ENCODE peak calls at places on chromosome 5, in four cellular contexts. B is transverse colon, L is A549, Y is sigmoid colon. Z is an unnamed sample.

GRCh38 chr5:140073296-140073695 is 30.2 kb upstream of the NRG2 start:
- DNase-seq in Y (no peak), B (no peak), L (no peak), Z (no peak)

GRCh38 chr5:62144395-62145022 is 161.5 kb upstream of the KIF2A start:
- DNase-seq in L (no peak), B (no peak), Y (no peak), Z (no peak)

GRCh38 chr5:36300927-36301540 is 668 bp downstream of the RANBP3L start:
- DNase-seq in L (no peak), B (no peak), Y (no peak), Z (no peak)

GRCh38 chr5:107337281-107337680 is 333.5 kb downstream of the EFNA5 start:
- DNase-seq in L (peak), B (peak), Y (no peak), Z (no peak)

GRCh38 chr5:144133050-144133633 is 37.3 kb downstream of the YIPF5 start:
- DNase-seq in L (no peak), Y (no peak), B (no peak), Z (no peak)

GRCh38 chr5:141864371-141865370 is 13.5 kb downstream of the PCDH1 start:
- DNase-seq in L (no peak), Y (no peak), B (no peak), Z (no peak)

GRCh38 chr5:80867233-80867632 is 92.9 kb upstream of the RASGRF2 start:
- DNase-seq in L (no peak), B (no peak), Y (no peak), Z (no peak)

GRCh38 chr5:168765220-168766037 is 186.3 kb upstream of the PANK3 start:
- DNase-seq in B (no peak), Y (no peak), L (no peak), Z (no peak)

GRCh38 chr5:89293849-89294248 is 410.9 kb upstream of the MEF2C start:
- DNase-seq in B (no peak), L (no peak), Y (no peak), Z (no peak)

GRCh38 chr5:170154744-170155143 is 49.0 kb downstream of the FOXI1 start:
- DNase-seq in B (no peak), Y (no peak), L (no peak), Z (no peak)

GRCh38 chr5:65172486-65173129 is 309.1 kb downstream of the ADAMTS6 start:
- DNase-seq in L (no peak), B (no peak), Y (no peak), Z (no peak)

GRCh38 chr5:179334017-179334765 is 11.1 kb downstream of the ADAMTS2 start:
- DNase-seq in L (no peak), Y (no peak), B (no peak), Z (no peak)

GRCh38 chr5:115773010-115773580 is 43.4 kb downstream of the CDO1 start:
- DNase-seq in B (no peak), Y (no peak), L (no peak), Z (no peak)

GRCh38 chr5:120502531-120502930 is 38.4 kb downstream of the PRR16 start:
- DNase-seq in Y (no peak), L (no peak), B (no peak), Z (no peak)

GRCh38 chr5:140557965-140558364 is 692 bp upstream of the SRA1 start:
- DNase-seq in Y (peak), L (no peak), B (no peak), Z (no peak)

GRCh38 chr5:169803077-169803981 is 166.3 kb downstream of the DOCK2 start:
- DNase-seq in Y (peak), B (peak), L (peak), Z (no peak)

GRCh38 chr5:137282216-137282615 is 216.9 kb downstream of the SPOCK1 start:
- DNase-seq in L (peak), B (no peak), Y (no peak), Z (no peak)

GRCh38 chr5:17221843-17222614 is 4.6 kb downstream of the BASP1 start:
- DNase-seq in B (no peak), L (no peak), Y (no peak), Z (no peak)

GRCh38 chr5:5101676-5102075 is 38.5 kb upstream of the ADAMTS16 start:
- DNase-seq in B (no peak), Y (no peak), L (no peak), Z (no peak)

GRCh38 chr5:172564187-172564586 is 76.9 kb upstream of the NEURL1B start:
- DNase-seq in Y (no peak), B (no peak), L (no peak), Z (no peak)

GRCh38 chr5:9325549-9325948 is 220.3 kb downstream of the SEMA5A start:
- DNase-seq in Y (no peak), L (no peak), B (no peak), Z (no peak)

GRCh38 chr5:172642511-172642910 is 1.4 kb downstream of the NEURL1B start:
- DNase-seq in B (no peak), Y (no peak), L (no peak), Z (no peak)

GRCh38 chr5:128674837-128675446 is 136.9 kb upstream of the FBN2 start:
- DNase-seq in Y (no peak), B (peak), L (peak), Z (no peak)

GRCh38 chr5:147782053-147783028 is at the start of gene JAKMIP2:
- DNase-seq in L (peak), B (peak), Y (peak), Z (no peak)

GRCh38 chr5:55030220-55030619 is 6.2 kb downstream of the GZMK start:
- DNase-seq in B (no peak), L (no peak), Y (no peak), Z (no peak)

GRCh38 chr5:17037751-17038150 is 101.7 kb upstream of the MYO10 start:
- DNase-seq in B (no peak), Y (no peak), L (no peak), Z (no peak)

GRCh38 chr5:94751456-94751855 is 133.0 kb downstream of the SLF1 start:
- DNase-seq in Y (no peak), B (no peak), L (no peak), Z (no peak)

GRCh38 chr5:133952729-133953567 is 15.5 kb downstream of the C5orf15 start:
- DNase-seq in L (no peak), B (peak), Y (peak), Z (no peak)

GRCh38 chr5:82549263-82549662 is 271.1 kb upstream of the RPS23 start:
- DNase-seq in B (no peak), Y (no peak), L (no peak), Z (no peak)

GRCh38 chr5:105882956-105883481 is 1787.7 kb downstream of the EFNA5 start:
- DNase-seq in B (no peak), L (no peak), Y (no peak), Z (no peak)

GRCh38 chr5:93717162-93717561 is 24.2 kb downstream of the POU5F2 start:
- DNase-seq in Y (no peak), L (peak), B (no peak), Z (no peak)

GRCh38 chr5:113266227-113266912 is 168.4 kb downstream of the TSSK1B start:
- DNase-seq in Y (no peak), B (no peak), L (no peak), Z (no peak)

GRCh38 chr5:16776611-16777251 is 159.4 kb downstream of the MYO10 start:
- DNase-seq in L (peak), B (no peak), Y (no peak), Z (no peak)

GRCh38 chr5:138230981-138231589 is 18.0 kb upstream of the CDC23 start:
- DNase-seq in B (no peak), L (peak), Y (no peak), Z (no peak)

DNA sequence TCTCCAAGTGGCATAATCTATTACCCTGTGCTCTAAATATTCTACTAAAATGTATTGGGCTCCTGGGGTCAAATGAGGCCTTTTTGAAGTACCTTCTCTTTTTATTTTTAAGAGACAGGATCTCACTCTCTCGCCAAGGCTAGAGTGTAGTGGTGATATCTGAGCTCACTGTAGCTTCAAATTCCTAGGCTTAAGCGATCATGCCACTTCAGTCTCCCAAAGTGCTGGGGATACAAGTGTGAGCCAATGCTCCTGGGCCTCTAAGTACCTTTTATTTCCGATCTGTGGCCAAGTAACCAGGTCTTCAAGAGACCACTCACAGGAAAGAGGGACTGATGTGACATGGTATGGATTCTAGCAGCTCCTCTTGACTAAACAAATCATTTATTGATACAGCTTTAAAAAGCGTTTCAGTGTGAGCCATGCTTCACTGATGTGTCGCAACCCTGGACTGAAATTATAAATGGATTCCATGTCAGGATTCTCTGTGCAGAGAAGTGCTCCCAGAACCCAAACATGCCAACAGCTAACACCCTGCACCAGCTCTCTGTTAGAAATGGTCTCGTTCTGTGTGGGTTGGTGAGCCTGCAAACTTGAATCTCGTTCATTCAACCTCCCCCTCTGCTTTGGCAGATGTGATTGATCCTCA is 477.8 kb downstream of the HINT1 start:
- DNase-seq in B (no peak), Y (no peak), L (no peak), Z (no peak)
- H3K4me3 ChIP-seq in B (no peak), Y (no peak), L (no peak), Z (no peak)

GRCh38 chr5:63155310-63155631 is 576.7 kb downstream of the LRRC70 start:
- DNase-seq in B (no peak), Y (no peak), L (no peak), Z (no peak)
- TF ChIP-seq EP300 in B (no peak), Y (no peak), L (no peak), Z (no peak)

DNA sequence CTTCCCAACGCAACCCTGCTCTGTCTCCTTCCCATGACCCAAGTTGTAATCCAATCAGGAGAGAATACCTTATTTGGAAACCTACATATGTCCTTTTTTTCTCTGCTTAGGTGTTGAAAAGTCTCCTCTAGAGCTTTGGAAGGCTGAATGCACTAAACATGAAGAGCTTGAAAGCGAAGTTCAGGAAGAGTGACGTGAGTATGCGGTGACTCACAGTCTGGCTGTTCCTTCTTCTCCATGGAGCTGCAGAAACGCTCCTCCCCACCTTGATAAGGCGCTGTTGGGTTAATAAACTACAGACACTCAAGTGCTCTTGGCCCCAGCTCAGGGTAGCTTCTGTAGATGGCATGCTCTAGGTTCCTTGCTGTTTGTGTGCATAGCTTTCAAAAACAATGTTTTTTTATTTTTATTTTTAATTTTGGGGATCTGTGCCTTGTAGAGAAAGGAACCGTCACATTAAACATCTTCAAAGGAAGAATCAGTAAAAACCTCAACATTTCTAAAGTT is 30.7 kb downstream of the RAI14 start:
- DNase-seq in L (peak), Y (peak), B (peak), Z (no peak)
- H3K4me3 ChIP-seq in L (peak), Y (no peak), B (no peak), Z (no peak)

DNA sequence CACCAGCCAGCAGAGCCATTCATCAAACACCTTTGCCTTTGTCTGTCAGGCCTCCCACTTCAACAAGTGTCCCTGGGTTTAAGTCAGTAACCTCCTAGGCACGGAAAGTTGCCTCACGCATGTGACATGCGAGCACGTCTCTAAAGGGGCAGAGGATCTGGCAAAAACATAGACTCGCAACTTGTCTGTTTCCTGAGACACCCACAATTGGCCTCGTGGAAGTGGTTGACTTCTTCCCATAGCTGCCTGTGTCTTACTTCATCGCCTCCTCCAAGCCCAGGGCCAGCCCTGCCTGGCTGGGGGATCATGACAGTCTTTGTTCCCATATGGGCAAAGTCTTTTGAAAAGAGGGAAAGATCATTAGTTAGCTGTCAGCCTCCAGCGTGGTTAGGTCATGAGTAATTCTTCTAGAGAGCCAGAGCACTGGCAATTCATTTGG is 35.5 kb upstream of the GLRX start:
- DNase-seq in Y (peak), B (no peak), L (no peak), Z (no peak)
- TF ChIP-seq EP300 in Y (no peak), B (no peak), L (no peak), Z (no peak)

GRCh38 chr5:151345808-151346478 is 1.4 kb downstream of the SLC36A2 start:
- DNase-seq in Y (no peak), B (no peak), L (no peak), Z (no peak)
- H3K4me3 ChIP-seq in Y (no peak), B (no peak), L (no peak), Z (no peak)

GRCh38 chr5:157384971-157385709 is 74.9 kb upstream of the NIPAL4 start:
- DNase-seq in L (peak), B (peak), Y (peak), Z (no peak)
- TF ChIP-seq EP300 in L (peak), B (no peak), Y (peak), Z (no peak)

GRCh38 chr5:10595305-10595677 is 31.4 kb downstream of the ANKRD33B start:
- DNase-seq in L (no peak), Y (no peak), B (no peak), Z (no peak)
- H3K4me3 ChIP-seq in L (peak), Y (no peak), B (no peak), Z (peak)

GRCh38 chr5:76689321-76690026 is 26.5 kb upstream of the F2R start:
- DNase-seq in B (no peak), Y (no peak), L (peak), Z (no peak)
- TF ChIP-seq EP300 in B (no peak), Y (no peak), L (no peak), Z (no peak)